ENCODE peak calls at places on chromosomes 12 and 14, in six cellular contexts. W, Q, T, K, O and Z are unnamed samples.

GRCh38 chr12:48815281-48816110 is 2.8 kb upstream of the CACNB3 start:
- DNase-seq in O (peak), K (peak), T (peak), W (peak), Q (peak), Z (peak)

GRCh38 chr14:55921516-55921915 is 196.7 kb upstream of the PELI2 start:
- DNase-seq in T (no peak), Q (no peak), O (no peak), K (no peak), W (peak), Z (no peak)

GRCh38 chr12:39813776-39814175 is 194.2 kb upstream of the ABCD2 start:
- DNase-seq in O (no peak), Q (no peak), K (no peak), W (no peak), T (no peak), Z (no peak)

GRCh38 chr12:40921563-40922163 is 229.4 kb downstream of the CNTN1 start:
- DNase-seq in O (no peak), T (no peak), Q (no peak), W (peak), K (peak), Z (peak)

GRCh38 chr14:20690848-20691640 is 2.5 kb downstream of the ANG start:
- DNase-seq in T (peak), O (peak), K (peak), W (peak), Q (peak), Z (peak)

GRCh38 chr14:30873308-30874119 is 845 bp upstream of the COCH start:
- DNase-seq in T (no peak), W (no peak), Q (no peak), K (no peak), O (no peak), Z (no peak)

GRCh38 chr12:63292476-63293228 is 141.7 kb upstream of the AVPR1A start:
- DNase-seq in K (no peak), W (no peak), Q (no peak), O (no peak), T (no peak), Z (peak)

GRCh38 chr12:67237231-67237630 is 31.9 kb upstream of the CAND1 start:
- DNase-seq in Q (no peak), T (no peak), W (no peak), O (no peak), K (no peak), Z (no peak)

GRCh38 chr14:81165188-81165587 is 55.6 kb downstream of the GTF2A1 start:
- DNase-seq in T (no peak), O (no peak), Q (no peak), K (no peak), W (no peak), Z (no peak)

GRCh38 chr14:64758025-64758521 is 53.8 kb downstream of the PLEKHG3 start:
- DNase-seq in Q (no peak), T (peak), K (no peak), W (peak), O (no peak), Z (no peak)

GRCh38 chr12:47850153-47851084 is 30.7 kb upstream of the HDAC7 start:
- DNase-seq in O (no peak), Q (no peak), K (no peak), W (no peak), T (no peak), Z (no peak)

GRCh38 chr14:39426605-39427004 is 5.6 kb downstream of the FBXO33 start:
- DNase-seq in Q (no peak), W (no peak), T (no peak), K (no peak), O (no peak), Z (peak)

GRCh38 chr12:53803703-53804102 is 51.9 kb upstream of the CISTR start:
- DNase-seq in W (no peak), K (no peak), Q (no peak), O (no peak), T (no peak), Z (no peak)

GRCh38 chr12:49945394-49946080 is 5.0 kb upstream of the AQP2 start:
- DNase-seq in W (peak), Q (peak), T (peak), O (peak), K (peak), Z (peak)

GRCh38 chr14:69873877-69874780 is 5.1 kb upstream of the SMOC1 start:
- DNase-seq in Q (no peak), T (no peak), W (no peak), O (no peak), K (no peak), Z (peak)

GRCh38 chr14:81625343-81625742 is 91.7 kb upstream of the SEL1L start:
- DNase-seq in W (peak), Q (no peak), T (no peak), K (peak), O (no peak), Z (peak)

GRCh38 chr14:21069388-21070082 is 569 bp upstream of the ARHGEF40 start:
- DNase-seq in K (no peak), Q (peak), T (peak), O (no peak), W (no peak), Z (peak)

GRCh38 chr12:130947028-130947427 is 6.7 kb upstream of the ADGRD1 start:
- DNase-seq in K (no peak), W (no peak), O (no peak), T (no peak), Q (no peak), Z (no peak)

GRCh38 chr14:76901171-76902055 is 75.2 kb downstream of the LRRC74A start:
- DNase-seq in Q (no peak), O (no peak), K (no peak), W (no peak), T (no peak), Z (no peak)

GRCh38 chr12:113231275-113232231 is 10.3 kb downstream of the TPCN1 start:
- DNase-seq in K (peak), O (no peak), W (no peak), T (no peak), Q (no peak), Z (peak)

GRCh38 chr14:50395448-50395847 is 1.2 kb downstream of the CDKL1 start:
- DNase-seq in O (no peak), Q (no peak), K (no peak), W (no peak), T (no peak), Z (no peak)

GRCh38 chr12:53737494-53737808 is 10.2 kb upstream of the CALCOCO1 start:
- DNase-seq in O (no peak), K (no peak), Q (no peak), W (no peak), T (no peak), Z (no peak)

GRCh38 chr12:54522213-54522612 is 24.7 kb downstream of the NCKAP1L start:
- DNase-seq in W (no peak), T (no peak), Q (no peak), K (no peak), O (no peak), Z (no peak)

GRCh38 chr14:74407021-74407800 is 18.8 kb downstream of the SYNDIG1L start:
- DNase-seq in T (no peak), Q (no peak), O (no peak), W (no peak), K (no peak), Z (no peak)

GRCh38 chr12:47714823-47715386 is 9.1 kb upstream of the RPAP3 start:
- DNase-seq in T (no peak), W (no peak), K (no peak), Q (no peak), O (no peak), Z (no peak)

GRCh38 chr12:83027021-83027723 is 340.5 kb downstream of the TMTC2 start:
- DNase-seq in T (no peak), Q (no peak), W (no peak), K (no peak), O (no peak), Z (no peak)

GRCh38 chr12:66548338-66549049 is 130.4 kb downstream of the GRIP1 start:
- DNase-seq in Q (no peak), O (no peak), W (no peak), K (no peak), T (no peak), Z (no peak)

GRCh38 chr14:68369289-68369925 is 423.5 kb downstream of the ZFP36L1 start:
- DNase-seq in W (no peak), Q (no peak), T (no peak), O (no peak), K (no peak), Z (peak)